ENCODE peak calls at places on chromosomes 5 and 9, in eight cellular contexts. W is CD4-positive, alpha-beta T cell; F is GM23338; R is transverse colon; B is GM06990; T is PC-9; G is fibroblast of mammary gland; D is brain microvascular endothelial cell. V is an unnamed sample.

GRCh38 chr5:80211292-80211691 is 44.6 kb downstream of the SERINC5 start:
- DNase-seq in W (no peak), F (no peak), R (no peak), B (no peak), T (no peak), G (no peak), D (no peak), V (no peak)

GRCh38 chr9:124695280-124695890 is 75.7 kb downstream of the NR6A1 start:
- DNase-seq in W (no peak), F (no peak), R (no peak), B (no peak), T (peak), G (no peak), D (peak), V (no peak)

GRCh38 chr5:127878174-127878750 is 175.1 kb downstream of the CCDC192 start:
- DNase-seq in W (no peak), F (peak), R (peak), B (no peak), T (peak), G (peak), D (peak), V (peak)

GRCh38 chr9:112002847-112003457 is 106.3 kb downstream of the UGCG start:
- DNase-seq in W (no peak), F (no peak), R (no peak), B (no peak), T (no peak), G (peak), D (peak), V (no peak)

GRCh38 chr5:131634666-131634995 is 398 bp downstream of the RAPGEF6 start:
- DNase-seq in W (peak), F (peak), R (peak), B (no peak), T (peak), G (peak), D (peak), V (peak)

GRCh38 chr5:31630931-31631330 is 8.0 kb upstream of the PDZD2 start:
- DNase-seq in W (no peak), F (no peak), R (no peak), B (no peak), T (no peak), G (no peak), D (no peak), V (no peak)

GRCh38 chr5:126976520-126977172 is 53.7 kb downstream of the MARCHF3 start:
- DNase-seq in W (no peak), F (no peak), R (no peak), B (no peak), T (no peak), G (no peak), D (no peak), V (no peak)

GRCh38 chr5:219492-219891 is 1.4 kb downstream of the SDHA start:
- DNase-seq in W (no peak), F (no peak), R (no peak), B (no peak), T (no peak), G (peak), D (no peak), V (no peak)

GRCh38 chr5:116084891-116085715 is at the start of gene COMMD10:
- DNase-seq in W (peak), F (peak), R (peak), B (peak), T (peak), G (peak), D (peak), V (peak)

GRCh38 chr5:180377556-180378197 is 24.5 kb upstream of the GFPT2 start:
- DNase-seq in W (no peak), F (no peak), R (no peak), B (no peak), T (no peak), G (no peak), D (no peak), V (no peak)

GRCh38 chr9:81411961-81412360 is 277.4 kb downstream of the TLE1 start:
- DNase-seq in W (no peak), F (no peak), R (no peak), B (no peak), T (no peak), G (peak), D (no peak), V (no peak)

DNA sequence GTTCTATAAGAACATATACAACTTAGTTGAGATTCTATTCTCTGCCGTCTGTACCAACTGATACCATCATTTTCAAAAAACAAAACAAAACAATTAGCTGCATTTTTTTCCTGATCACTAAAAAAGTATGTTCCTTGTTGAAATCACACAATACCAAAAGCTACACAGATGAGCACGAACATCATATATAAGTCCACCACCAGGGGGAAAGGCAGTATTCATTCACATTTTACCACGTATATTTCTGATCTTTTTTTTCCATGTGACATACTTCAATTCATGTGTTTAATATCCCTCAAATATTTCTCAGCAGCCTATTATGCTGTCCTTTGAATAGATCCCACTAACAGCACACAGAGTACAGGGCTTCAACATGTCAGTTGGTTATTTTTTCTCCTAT is 40.6 kb downstream of the IRX2 start:
- DNase-seq in W (no peak), F (peak), R (no peak), B (no peak), T (no peak), G (peak), D (no peak), V (no peak)
- TF ChIP-seq CTCF in W (no peak), F (peak), R (no peak), B (no peak), T (peak), G (peak), D (no peak), V (no peak)

GRCh38 chr9:69932901-69933300 is 110.7 kb upstream of the MAMDC2 start:
- DNase-seq in W (no peak), F (peak), R (no peak), B (no peak), T (peak), G (no peak), D (no peak), V (no peak)

GRCh38 chr9:69925452-69925851 is 104.8 kb downstream of the CFAP95 start:
- DNase-seq in W (no peak), F (no peak), R (no peak), B (no peak), T (no peak), G (no peak), D (no peak), V (no peak)

GRCh38 chr9:69933445-69933844 is 110.2 kb upstream of the MAMDC2 start:
- DNase-seq in W (no peak), F (peak), R (no peak), B (no peak), T (no peak), G (no peak), D (no peak), V (no peak)

GRCh38 chr9:69936427-69936826 is 107.2 kb upstream of the MAMDC2 start:
- DNase-seq in W (no peak), F (no peak), R (no peak), B (no peak), T (no peak), G (peak), D (peak), V (no peak)

GRCh38 chr9:69931340-69931739 is 110.7 kb downstream of the CFAP95 start:
- DNase-seq in W (no peak), F (peak), R (no peak), B (no peak), T (peak), G (no peak), D (no peak), V (no peak)
- TF ChIP-seq CTCF in W (no peak), F (peak), R (no peak), B (peak), T (peak), G (peak), D (peak), V (no peak)

GRCh38 chr9:93698140-93698908 is 121.9 kb downstream of the PHF2 start:
- DNase-seq in W (no peak), F (no peak), R (no peak), B (no peak), T (no peak), G (no peak), D (no peak), V (no peak)
- TF ChIP-seq CTCF in W (no peak), F (no peak), R (no peak), B (no peak), T (no peak), G (no peak), D (no peak), V (no peak)

GRCh38 chr5:141825241-141825671 is 53.0 kb downstream of the PCDH1 start:
- DNase-seq in W (no peak), F (peak), R (no peak), B (no peak), T (no peak), G (no peak), D (no peak), V (no peak)

GRCh38 chr5:141826674-141827073 is 51.5 kb downstream of the PCDH1 start:
- DNase-seq in W (no peak), F (no peak), R (no peak), B (no peak), T (no peak), G (no peak), D (no peak), V (no peak)

GRCh38 chr5:141828162-141828561 is 50.0 kb downstream of the PCDH1 start:
- DNase-seq in W (no peak), F (no peak), R (no peak), B (no peak), T (no peak), G (no peak), D (no peak), V (no peak)

GRCh38 chr5:141824717-141825116 is 53.5 kb downstream of the PCDH1 start:
- DNase-seq in W (no peak), F (no peak), R (no peak), B (no peak), T (no peak), G (no peak), D (no peak), V (no peak)

GRCh38 chr5:141825836-141826560 is 52.2 kb downstream of the PCDH1 start:
- DNase-seq in W (no peak), F (peak), R (no peak), B (no peak), T (no peak), G (peak), D (no peak), V (peak)
- TF ChIP-seq CTCF in W (peak), F (peak), R (peak), B (peak), T (peak), G (peak), D (peak), V (peak)

GRCh38 chr9:100277166-100277979 is 75.4 kb downstream of the TEX10 start:
- DNase-seq in W (no peak), F (no peak), R (no peak), B (no peak), T (no peak), G (peak), D (peak), V (no peak)
- TF ChIP-seq CTCF in W (no peak), F (no peak), R (no peak), B (no peak), T (no peak), G (no peak), D (no peak), V (no peak)